ENCODE peak calls at places on chromosomes 12 and 14, in ten cellular contexts. L is GM13976; Z is stimulated activated CD4-positive, alpha-beta T cell treated with anti-CD3 and anti-CD28 coated beads, Interleukin-4, amount 100 ng/mL, for 48 hours; E is heart left ventricle; M is activated CD8-positive, alpha-beta memory T cell treated with anti-CD3 and anti-CD28 coated beads, Interleukin-2, amount 50 U/mL, for 4 hours; C is brain microvascular endothelial cell; V is H9; N is naive thymus-derived CD8-positive, alpha-beta T cell; D is activated CD4-positive, CD25-positive, alpha-beta regulatory T cell; G is CD8-positive, alpha-beta T cell. Q is an unnamed sample.

GRCh38 chr14:64671591-64671990 is 32.6 kb upstream of the PLEKHG3 start:
- DNase-seq in G (no peak), D (no peak), N (peak), L (peak), V (no peak), C (peak), Z (no peak), M (no peak), E (no peak), Q (no peak)

GRCh38 chr12:38516418-38516817 is 199.8 kb downstream of the ALG10B start:
- DNase-seq in Z (no peak), E (no peak), L (no peak), C (no peak), G (no peak), M (no peak), N (no peak), D (no peak), V (no peak), Q (no peak)

GRCh38 chr14:77212933-77213656 is 31.5 kb downstream of the TMEM63C start:
- DNase-seq in L (peak), M (no peak), Z (peak), D (peak), V (peak), E (no peak), C (peak), G (no peak), N (no peak), Q (no peak)

GRCh38 chr12:20150835-20151234 is 217.5 kb upstream of the PDE3A start:
- DNase-seq in L (no peak), Z (no peak), G (no peak), M (no peak), N (no peak), D (no peak), V (no peak), E (no peak), C (no peak), Q (no peak)

GRCh38 chr12:131112690-131113290 is 159.1 kb downstream of the ADGRD1 start:
- DNase-seq in D (no peak), M (no peak), E (peak), G (no peak), Z (no peak), V (no peak), N (no peak), L (no peak), C (no peak), Q (no peak)

GRCh38 chr14:31419179-31420012 is 954 bp downstream of the HEATR5A start:
- DNase-seq in M (no peak), Z (no peak), E (no peak), N (no peak), C (peak), L (no peak), G (no peak), D (no peak), V (no peak), Q (no peak)

GRCh38 chr14:99946652-99947489 is 118.4 kb upstream of the EVL start:
- DNase-seq in M (peak), G (peak), N (peak), C (no peak), E (no peak), Z (peak), D (peak), L (peak), V (peak), Q (no peak)

GRCh38 chr12:34296143-34297041 is 274.1 kb downstream of the ALG10 start:
- DNase-seq in Z (no peak), V (no peak), L (no peak), C (no peak), N (no peak), G (no peak), M (peak), D (no peak), E (peak), Q (peak)

GRCh38 chr14:42911642-42912041 is 1305.0 kb downstream of the LRFN5 start:
- DNase-seq in V (no peak), N (no peak), L (no peak), E (no peak), G (no peak), M (no peak), C (no peak), D (no peak), Z (no peak), Q (no peak)

GRCh38 chr12:104596128-104596799 is 139.5 kb downstream of the CHST11 start:
- DNase-seq in G (no peak), N (no peak), Z (no peak), E (no peak), L (no peak), C (peak), M (no peak), V (no peak), D (no peak), Q (peak)

Q was measured in left cardiac atrium.